ENCODE peak calls at places on chromosomes 5 and 9, in nine cellular contexts. E is nucleus accumbens, S is endothelial cell, A is BJ, T is NCI-H345, Y is NAMALWA, P is omental fat pad, F is astrocyte of the spinal cord, I is AG20443. G is an unnamed sample.

GRCh38 chr5:39446231-39446630 is 21.5 kb upstream of the DAB2 start:
- DNase-seq in A (no peak), I (no peak), F (no peak), S (no peak), Y (no peak), T (no peak), P (no peak), E (no peak), G (no peak)

GRCh38 chr5:66553368-66553912 is 42.8 kb upstream of the MAST4 start:
- DNase-seq in E (no peak), I (no peak), T (no peak), S (no peak), Y (no peak), F (no peak), P (no peak), A (no peak), G (no peak)

GRCh38 chr9:37801287-37801850 is 772 bp downstream of the DCAF10 start:
- DNase-seq in S (peak), P (no peak), F (no peak), A (no peak), E (no peak), T (no peak), I (peak), Y (peak), G (peak)

GRCh38 chr9:34987160-34988040 is 2.1 kb upstream of the DNAJB5 start:
- DNase-seq in A (no peak), Y (no peak), T (peak), I (no peak), F (no peak), S (no peak), P (no peak), E (no peak), G (no peak)

GRCh38 chr9:21653091-21653490 is 149.3 kb upstream of the MTAP start:
- DNase-seq in Y (no peak), P (no peak), F (no peak), A (no peak), E (no peak), S (no peak), T (no peak), I (no peak), G (no peak)

GRCh38 chr9:129851821-129852220 is 16.6 kb downstream of the USP20 start:
- DNase-seq in P (no peak), F (no peak), A (no peak), Y (no peak), T (no peak), I (no peak), S (no peak), E (no peak), G (no peak)

GRCh38 chr9:12640021-12640587 is 53.1 kb upstream of the TYRP1 start:
- DNase-seq in Y (peak), I (peak), E (no peak), P (no peak), T (peak), A (peak), S (no peak), F (peak), G (no peak)

GRCh38 chr5:113081091-113081490 is 104.5 kb downstream of the DCP2 start:
- DNase-seq in E (no peak), S (no peak), T (no peak), F (no peak), A (no peak), I (no peak), Y (no peak), P (no peak), G (no peak)

GRCh38 chr5:142748568-142749249 is 21.5 kb upstream of the ARHGAP26 start:
- DNase-seq in P (no peak), E (no peak), A (no peak), T (no peak), S (no peak), F (no peak), I (no peak), Y (peak), G (no peak)

G was measured in upper lobe of left lung.